ENCODE peak calls at places on chromosomes 5 and 9, in seven cellular contexts. U is tibial artery; H is right cardiac atrium; N is CD8-positive, alpha-beta T cell; M is fibroblast of lung; G is H1; K is aorta. S is an unnamed sample. For H3K27me3, the result is how much of the 10 kb centered on the place peaks cover.

GRCh38 chr9:129316281-129317030 is 138.4 kb upstream of the IER5L start:
- DNase-seq in H (no peak), K (no peak), G (no peak), U (peak), M (no peak), N (no peak), S (no peak)

GRCh38 chr5:92402045-92402444 is 1018.9 kb upstream of the ARRDC3 start:
- DNase-seq in K (no peak), G (no peak), H (no peak), U (no peak), M (peak), N (no peak), S (no peak)

GRCh38 chr9:113963017-113963620 is 87.0 kb downstream of the ZNF618 start:
- DNase-seq in U (no peak), M (peak), K (peak), G (peak), N (peak), H (peak), S (peak)

GRCh38 chr9:86405926-86406325 is 51.7 kb upstream of the TUT7 start:
- DNase-seq in G (no peak), H (no peak), N (no peak), U (no peak), M (peak), K (no peak), S (no peak)

GRCh38 chr9:112925058-112925641 is 34.5 kb upstream of the SLC46A2 start:
- DNase-seq in K (no peak), U (no peak), N (no peak), G (no peak), M (peak), H (no peak), S (no peak)

GRCh38 chr9:105291938-105292337 is 47.5 kb downstream of the SLC44A1 start:
- DNase-seq in U (no peak), H (no peak), K (no peak), N (no peak), M (no peak), G (no peak), S (no peak)

GRCh38 chr9:91915524-91916266 is 34.3 kb downstream of the ROR2 start:
- DNase-seq in G (no peak), U (no peak), K (no peak), H (no peak), M (no peak), N (no peak), S (no peak)

GRCh38 chr9:106961623-106962022 is 98.7 kb downstream of the ZNF462 start:
- DNase-seq in N (no peak), U (no peak), M (peak), K (no peak), H (no peak), G (no peak), S (no peak)

GRCh38 chr9:91131433-91131839 is 230.3 kb downstream of the AUH start:
- DNase-seq in H (peak), N (peak), M (peak), U (peak), K (peak), G (no peak), S (peak)

GRCh38 chr5:28862137-28862859 is 1823.9 kb upstream of the CDH9 start:
- DNase-seq in U (no peak), K (no peak), M (no peak), N (no peak), H (no peak), G (no peak), S (no peak)

GRCh38 chr9:27485158-27485557 is 38.9 kb upstream of the IFNK start:
- DNase-seq in N (no peak), H (no peak), G (no peak), U (no peak), K (no peak), M (no peak), S (no peak)

GRCh38 chr9:124248992-124249391 is 8.8 kb upstream of the NEK6 start:
- DNase-seq in K (no peak), G (no peak), U (no peak), H (no peak), N (no peak), M (no peak), S (no peak)

GRCh38 chr5:5436206-5436765 is 13.8 kb downstream of the ICE1 start:
- DNase-seq in M (no peak), H (no peak), U (no peak), K (no peak), G (no peak), N (no peak), S (no peak)

GRCh38 chr9:95109456-95109855 is 208.1 kb downstream of the FANCC start:
- DNase-seq in G (no peak), K (no peak), M (no peak), N (no peak), U (no peak), H (no peak), S (no peak)

GRCh38 chr9:91778031-91778430 is 172.0 kb downstream of the ROR2 start:
- DNase-seq in G (no peak), H (no peak), K (no peak), M (peak), U (no peak), N (no peak), S (no peak)

GRCh38 chr9:35756275-35756742 is 2.2 kb upstream of the MSMP start:
- DNase-seq in N (peak), H (peak), M (no peak), K (peak), U (no peak), G (peak), S (peak)
- H3K4me3 ChIP-seq in N (peak), H (peak), M (peak), K (no peak), U (peak), G (peak), S (peak)

GRCh38 chr5:147876141-147876540 is 2.4 kb upstream of the SCGB3A2 start:
- DNase-seq in K (no peak), N (no peak), U (no peak), G (no peak), H (no peak), M (no peak), S (no peak)
- H3K27me3 ChIP-seq in K (under half), N (under half), U (under half), G (under half), H (under half), M (under half), S (under half)

GRCh38 chr5:172694541-172694940 is 53.5 kb downstream of the NEURL1B start:
- DNase-seq in G (no peak), M (no peak), K (no peak), H (no peak), U (no peak), N (no peak), S (peak)

GRCh38 chr5:172697123-172698121 is 56.4 kb downstream of the NEURL1B start:
- DNase-seq in N (peak), G (no peak), M (peak), U (peak), K (peak), H (peak), S (peak)

GRCh38 chr5:172694061-172694460 is 53.0 kb downstream of the NEURL1B start:
- DNase-seq in G (no peak), N (no peak), K (no peak), U (no peak), H (no peak), M (no peak), S (no peak)

GRCh38 chr5:172695431-172696054 is 54.5 kb downstream of the NEURL1B start:
- DNase-seq in M (no peak), K (no peak), U (no peak), G (no peak), H (peak), N (no peak), S (no peak)

DNA sequence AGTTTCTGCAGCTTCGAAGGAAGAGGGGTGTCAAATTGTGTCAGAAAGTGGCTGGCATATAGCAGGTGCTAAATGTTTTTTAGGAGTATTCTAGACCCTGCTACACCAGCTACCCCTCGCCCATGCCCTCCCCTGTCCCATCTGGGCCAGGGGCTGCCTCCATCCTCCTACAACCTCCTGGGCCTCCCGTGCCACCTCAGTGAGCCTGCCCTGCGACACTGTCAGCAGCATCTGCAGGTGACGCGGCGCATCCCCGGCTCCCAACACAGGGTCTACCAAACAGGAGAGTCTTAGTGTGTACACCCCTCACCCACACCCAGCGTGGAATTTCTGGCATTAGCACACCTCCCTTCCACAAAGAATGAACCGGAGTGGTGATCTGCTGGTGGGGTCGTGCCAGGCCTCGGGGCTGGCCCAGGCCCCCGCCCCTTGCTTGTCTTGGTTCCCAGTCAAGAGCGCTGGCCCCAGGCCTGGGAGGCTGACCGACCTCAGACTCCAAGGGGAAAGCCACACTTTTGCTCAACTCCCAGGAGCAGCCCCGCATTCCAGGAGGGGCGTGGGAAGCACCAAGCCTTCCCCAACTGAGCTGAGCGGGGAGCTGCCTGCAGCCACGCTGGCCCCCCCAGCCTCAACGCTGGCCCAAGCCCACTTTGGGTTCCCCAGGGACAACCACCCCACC is 55.2 kb downstream of the NEURL1B start:
- DNase-seq in M (peak), K (peak), U (peak), G (no peak), H (peak), N (no peak), S (peak)
- H3K4me3 ChIP-seq in M (no peak), K (no peak), U (peak), G (no peak), H (no peak), N (no peak), S (peak)

GRCh38 chr9:125768803-125769202 is 21.6 kb downstream of the PBX3 start:
- DNase-seq in G (no peak), K (no peak), N (no peak), H (no peak), M (no peak), U (no peak), S (no peak)
- H3K27me3 ChIP-seq in G (under half), K (under half), N (under half), H (under half), M (under half), U (under half), S (under half)

S was measured in ovary.